ENCODE peak calls at places on chromosomes 3 and 15, in five cellular contexts. One of them, this sample, is unnamed.

GRCh38 chr3:187186801-187187421 is 10.4 kb upstream of the RTP1 start:
- DNase-seq in neural progenitor cell: no peak
- DNase-seq in HCT116: no peak
- DNase-seq in PC-3: peak
- DNase-seq in hepatocyte: peak
- DNase-seq in this sample: no peak

GRCh38 chr3:177468816-177469590 is 271.7 kb upstream of the TBL1XR1 start:
- DNase-seq in neural progenitor cell: no peak
- DNase-seq in PC-3: peak
- DNase-seq in HCT116: no peak
- DNase-seq in hepatocyte: no peak
- DNase-seq in this sample: no peak

GRCh38 chr15:31128919-31129768 is 27.6 kb upstream of the TRPM1 start:
- DNase-seq in PC-3: peak
- DNase-seq in hepatocyte: peak
- DNase-seq in neural progenitor cell: peak
- DNase-seq in HCT116: no peak
- DNase-seq in this sample: peak

GRCh38 chr15:41982133-41982930 is 10.0 kb upstream of the EHD4 start:
- DNase-seq in neural progenitor cell: no peak
- DNase-seq in PC-3: no peak
- DNase-seq in HCT116: no peak
- DNase-seq in hepatocyte: no peak
- DNase-seq in this sample: no peak

GRCh38 chr3:179263134-179263533 is 12.2 kb upstream of the KCNMB3 start:
- DNase-seq in PC-3: no peak
- DNase-seq in neural progenitor cell: no peak
- DNase-seq in hepatocyte: no peak
- DNase-seq in HCT116: no peak
- DNase-seq in this sample: no peak

GRCh38 chr3:33433843-33434242 is 6.4 kb downstream of the UBP1 start:
- DNase-seq in hepatocyte: no peak
- DNase-seq in neural progenitor cell: no peak
- DNase-seq in HCT116: no peak
- DNase-seq in PC-3: peak
- DNase-seq in this sample: no peak

GRCh38 chr3:104388624-104389023 is 978.1 kb upstream of the ALCAM start:
- DNase-seq in HCT116: no peak
- DNase-seq in PC-3: peak
- DNase-seq in hepatocyte: peak
- DNase-seq in neural progenitor cell: no peak
- DNase-seq in this sample: peak

GRCh38 chr3:126031981-126032471 is 51.9 kb downstream of the SLC41A3 start:
- DNase-seq in HCT116: no peak
- DNase-seq in neural progenitor cell: no peak
- DNase-seq in hepatocyte: no peak
- DNase-seq in PC-3: no peak
- DNase-seq in this sample: no peak

GRCh38 chr15:31375772-31376171 is 49.1 kb downstream of the KLF13 start:
- DNase-seq in HCT116: no peak
- DNase-seq in hepatocyte: no peak
- DNase-seq in PC-3: no peak
- DNase-seq in neural progenitor cell: no peak
- DNase-seq in this sample: no peak

GRCh38 chr3:45537596-45537959 is 57.0 kb upstream of the LIMD1 start:
- DNase-seq in PC-3: no peak
- DNase-seq in hepatocyte: no peak
- DNase-seq in neural progenitor cell: no peak
- DNase-seq in HCT116: no peak
- DNase-seq in this sample: no peak

GRCh38 chr3:187522293-187522692 is 147.9 kb downstream of the SST start:
- DNase-seq in PC-3: no peak
- DNase-seq in neural progenitor cell: no peak
- DNase-seq in HCT116: no peak
- DNase-seq in hepatocyte: no peak
- DNase-seq in this sample: no peak

GRCh38 chr15:38041576-38041975 is 107.1 kb downstream of the TMCO5A start:
- DNase-seq in HCT116: no peak
- DNase-seq in hepatocyte: peak
- DNase-seq in PC-3: peak
- DNase-seq in neural progenitor cell: no peak
- DNase-seq in this sample: no peak

GRCh38 chr3:71893702-71894479 is 108.9 kb upstream of the PROK2 start:
- DNase-seq in hepatocyte: no peak
- DNase-seq in PC-3: no peak
- DNase-seq in HCT116: no peak
- DNase-seq in neural progenitor cell: no peak
- DNase-seq in this sample: no peak

GRCh38 chr3:185825639-185826481 is 1.0 kb upstream of the IGF2BP2 start:
- DNase-seq in PC-3: peak
- DNase-seq in HCT116: no peak
- DNase-seq in neural progenitor cell: peak
- DNase-seq in hepatocyte: peak
- DNase-seq in this sample: peak

GRCh38 chr3:99714146-99714545 is 75.8 kb downstream of the COL8A1 start:
- DNase-seq in PC-3: no peak
- DNase-seq in neural progenitor cell: no peak
- DNase-seq in hepatocyte: peak
- DNase-seq in HCT116: no peak
- DNase-seq in this sample: peak

GRCh38 chr15:61784734-61785133 is 275.5 kb downstream of the VPS13C start:
- DNase-seq in neural progenitor cell: no peak
- DNase-seq in HCT116: no peak
- DNase-seq in PC-3: no peak
- DNase-seq in hepatocyte: no peak
- DNase-seq in this sample: no peak

GRCh38 chr3:130699765-130700164 is 46.9 kb downstream of the PIK3R4 start:
- DNase-seq in HCT116: peak
- DNase-seq in neural progenitor cell: peak
- DNase-seq in hepatocyte: peak
- DNase-seq in PC-3: peak
- DNase-seq in this sample: peak

GRCh38 chr3:170323371-170323770 is 34.1 kb upstream of the SKIL start:
- DNase-seq in PC-3: no peak
- DNase-seq in HCT116: no peak
- DNase-seq in hepatocyte: no peak
- DNase-seq in neural progenitor cell: no peak
- DNase-seq in this sample: no peak

GRCh38 chr3:44865272-44866005 is 3.7 kb downstream of the TMEM42 start:
- DNase-seq in hepatocyte: no peak
- DNase-seq in HCT116: no peak
- DNase-seq in PC-3: no peak
- DNase-seq in neural progenitor cell: no peak
- DNase-seq in this sample: peak

GRCh38 chr3:195154793-195155535 is 116.0 kb downstream of the XXYLT1 start:
- DNase-seq in neural progenitor cell: no peak
- DNase-seq in PC-3: peak
- DNase-seq in hepatocyte: peak
- DNase-seq in HCT116: no peak
- DNase-seq in this sample: no peak

GRCh38 chr3:121165397-121165837 is 257.4 kb downstream of the STXBP5L start:
- DNase-seq in HCT116: peak
- DNase-seq in neural progenitor cell: no peak
- DNase-seq in hepatocyte: no peak
- DNase-seq in PC-3: peak
- DNase-seq in this sample: no peak

GRCh38 chr3:100210777-100211145 is 50.0 kb upstream of the TBC1D23 start:
- DNase-seq in PC-3: no peak
- DNase-seq in neural progenitor cell: no peak
- DNase-seq in hepatocyte: peak
- DNase-seq in HCT116: no peak
- DNase-seq in this sample: peak

GRCh38 chr3:119965692-119966091 is 128.6 kb downstream of the GSK3B start:
- DNase-seq in hepatocyte: no peak
- DNase-seq in PC-3: no peak
- DNase-seq in HCT116: no peak
- DNase-seq in neural progenitor cell: no peak
- DNase-seq in this sample: no peak

GRCh38 chr15:57060799-57061198 is 142.4 kb downstream of the TCF12 start:
- DNase-seq in hepatocyte: no peak
- DNase-seq in neural progenitor cell: no peak
- DNase-seq in HCT116: peak
- DNase-seq in PC-3: peak
- DNase-seq in this sample: no peak

GRCh38 chr3:141542989-141543388 is 56.2 kb downstream of the RASA2 start:
- DNase-seq in PC-3: no peak
- DNase-seq in HCT116: no peak
- DNase-seq in hepatocyte: no peak
- DNase-seq in neural progenitor cell: no peak
- DNase-seq in this sample: no peak

GRCh38 chr3:53858096-53858741 is 11.9 kb downstream of the IL17RB start:
- DNase-seq in PC-3: no peak
- DNase-seq in neural progenitor cell: no peak
- DNase-seq in hepatocyte: no peak
- DNase-seq in HCT116: no peak
- DNase-seq in this sample: no peak

GRCh38 chr15:38588672-38589071 is 24.1 kb upstream of the RASGRP1 start:
- DNase-seq in neural progenitor cell: no peak
- DNase-seq in HCT116: no peak
- DNase-seq in hepatocyte: no peak
- DNase-seq in PC-3: no peak
- DNase-seq in this sample: no peak

GRCh38 chr15:39629376-39629775 is 48.5 kb downstream of the THBS1 start:
- DNase-seq in HCT116: no peak
- DNase-seq in PC-3: peak
- DNase-seq in neural progenitor cell: no peak
- DNase-seq in hepatocyte: peak
- DNase-seq in this sample: peak

GRCh38 chr3:98991393-98991792 is 89.9 kb upstream of the DCBLD2 start:
- DNase-seq in PC-3: no peak
- DNase-seq in neural progenitor cell: no peak
- DNase-seq in HCT116: no peak
- DNase-seq in hepatocyte: no peak
- DNase-seq in this sample: no peak

GRCh38 chr3:65231544-65231943 is 543.7 kb upstream of the ADAMTS9 start:
- DNase-seq in HCT116: no peak
- DNase-seq in hepatocyte: no peak
- DNase-seq in neural progenitor cell: no peak
- DNase-seq in PC-3: no peak
- DNase-seq in this sample: no peak

DNA sequence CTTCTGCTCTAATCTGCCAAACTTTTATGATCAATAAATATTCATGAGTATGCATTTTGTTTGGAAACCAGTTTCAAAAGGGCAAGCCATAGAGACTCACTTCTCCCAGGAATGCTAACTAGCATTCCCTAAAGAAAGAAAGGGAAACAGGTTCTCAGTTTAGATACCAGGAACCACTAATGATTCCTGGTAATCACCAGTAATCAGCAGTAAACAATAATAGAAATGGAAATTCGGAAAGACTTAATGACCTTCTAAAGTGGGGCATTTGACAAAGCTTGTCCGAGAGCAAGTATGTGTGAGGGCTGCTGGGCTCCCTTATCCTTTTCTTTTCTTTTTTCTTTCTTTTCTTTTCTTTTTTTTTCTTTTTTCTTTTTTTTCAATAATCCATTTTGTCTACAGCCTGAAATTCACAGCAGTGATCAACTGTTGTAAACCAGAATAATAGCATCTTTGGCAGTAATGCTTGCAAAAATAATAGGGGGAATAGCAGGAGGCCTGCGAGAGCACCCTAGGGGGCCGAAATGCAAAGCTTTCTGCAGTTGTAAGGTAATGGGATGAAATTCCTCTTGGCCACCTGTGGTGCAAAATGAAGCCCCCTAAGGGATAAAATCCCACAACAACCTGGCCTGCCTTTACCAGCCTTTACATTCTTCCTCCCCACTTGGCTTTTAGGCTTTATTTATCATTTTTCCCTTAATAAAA is 253.2 kb downstream of the ZPLD1 start:
- DNase-seq in PC-3: no peak
- DNase-seq in neural progenitor cell: peak
- DNase-seq in hepatocyte: no peak
- DNase-seq in HCT116: no peak
- DNase-seq in this sample: no peak
- H3K4me3 ChIP-seq in PC-3: no peak
- H3K4me3 ChIP-seq in neural progenitor cell: no peak
- H3K4me3 ChIP-seq in hepatocyte: no peak
- H3K4me3 ChIP-seq in HCT116: no peak
- H3K4me3 ChIP-seq in this sample: no peak

GRCh38 chr3:155069729-155070128 is 10.4 kb upstream of the MME start:
- DNase-seq in HCT116: no peak
- DNase-seq in PC-3: no peak
- DNase-seq in hepatocyte: no peak
- DNase-seq in neural progenitor cell: no peak
- DNase-seq in this sample: no peak
- TF ChIP-seq EZH2phosphoT487 in HCT116: no peak
- TF ChIP-seq EZH2phosphoT487 in PC-3: no peak
- TF ChIP-seq EZH2phosphoT487 in hepatocyte: no peak
- TF ChIP-seq EZH2phosphoT487 in neural progenitor cell: no peak
- TF ChIP-seq EZH2phosphoT487 in this sample: no peak

DNA sequence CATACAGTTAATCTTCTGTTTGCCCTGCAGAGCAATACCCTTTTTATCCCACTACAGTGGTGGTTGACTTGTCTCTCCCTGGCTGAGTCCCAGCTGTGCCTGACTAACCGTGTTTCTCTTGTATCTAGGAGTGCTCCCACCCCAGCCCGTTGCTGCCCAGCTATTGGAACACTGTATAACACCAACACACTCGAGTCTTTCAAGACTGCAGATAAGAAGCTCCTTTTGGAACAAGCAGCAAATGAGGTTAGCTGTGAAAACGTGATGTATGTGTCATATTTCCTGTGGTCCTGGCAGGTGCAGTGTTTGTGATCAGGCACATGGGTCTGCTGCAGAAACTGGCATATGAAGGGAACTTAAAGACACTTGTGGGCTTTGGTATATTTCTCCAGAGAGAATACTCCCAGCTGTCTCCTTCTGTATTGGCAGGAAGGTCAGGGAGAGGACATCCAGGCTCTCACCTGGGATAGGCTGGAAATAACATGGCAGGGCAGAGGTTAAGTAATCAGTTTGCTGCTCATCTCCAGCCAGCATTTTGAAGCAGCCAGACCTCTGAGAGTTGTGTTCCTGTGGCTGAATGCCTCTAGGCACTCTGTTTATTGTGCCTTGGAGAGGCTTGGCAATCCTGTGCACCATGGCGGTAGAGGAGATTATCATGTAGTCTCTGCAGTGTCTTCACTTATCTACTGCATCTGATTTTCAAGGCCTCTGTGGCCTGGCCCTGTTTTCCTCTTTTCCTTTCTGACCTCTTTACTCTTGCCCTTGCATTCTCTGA is 34.8 kb downstream of the ATG7 start:
- DNase-seq in PC-3: no peak
- DNase-seq in HCT116: no peak
- DNase-seq in neural progenitor cell: no peak
- DNase-seq in hepatocyte: no peak
- DNase-seq in this sample: peak
- H3K4me3 ChIP-seq in PC-3: no peak
- H3K4me3 ChIP-seq in HCT116: no peak
- H3K4me3 ChIP-seq in neural progenitor cell: no peak
- H3K4me3 ChIP-seq in hepatocyte: no peak
- H3K4me3 ChIP-seq in this sample: no peak

DNA sequence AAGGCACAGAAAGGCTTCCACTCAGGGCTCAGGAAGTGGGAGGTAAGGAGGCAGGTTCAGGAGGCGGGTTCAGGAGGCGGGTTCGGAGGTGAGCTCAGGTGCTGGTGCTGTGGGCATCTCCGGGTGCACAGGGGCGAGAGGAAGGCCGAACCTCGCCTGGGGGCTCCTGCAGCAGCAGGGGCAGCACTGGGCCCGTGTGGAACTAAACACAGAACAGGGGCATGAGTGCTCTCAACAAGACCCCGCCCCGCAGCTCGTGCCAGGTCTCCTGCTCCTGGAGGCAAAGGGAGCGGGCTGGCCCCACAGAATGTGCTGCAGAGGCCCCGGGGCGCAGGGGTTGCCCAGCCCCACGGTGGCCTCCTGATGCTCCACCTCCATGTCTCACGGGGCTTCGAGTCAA is 13.7 kb downstream of the ZDHHC19 start:
- DNase-seq in hepatocyte: no peak
- DNase-seq in neural progenitor cell: no peak
- DNase-seq in HCT116: no peak
- DNase-seq in PC-3: no peak
- DNase-seq in this sample: no peak
- TF ChIP-seq EZH2phosphoT487 in hepatocyte: no peak
- TF ChIP-seq EZH2phosphoT487 in neural progenitor cell: no peak
- TF ChIP-seq EZH2phosphoT487 in HCT116: no peak
- TF ChIP-seq EZH2phosphoT487 in PC-3: no peak
- TF ChIP-seq EZH2phosphoT487 in this sample: no peak